ENCODE peak calls at places on chromosomes 11 and 22, in four cellular contexts. Z is foreskin keratinocyte, W is left ventricle myocardium inferior, N is K562. T is an unnamed sample. For H3K4me1, the result is how much of the 10 kb centered on the place peaks cover.

GRCh38 chr11:116357769-116358544 is 414.8 kb downstream of the BUD13 start:
- DNase-seq in Z (no peak), W (no peak), N (peak), T (no peak)

GRCh38 chr11:86671386-86672006 is 920 bp downstream of the ME3 start:
- DNase-seq in Z (no peak), W (peak), N (no peak), T (peak)

GRCh38 chr11:8068605-8069221 is 12.3 kb upstream of the TUB start:
- DNase-seq in Z (no peak), W (peak), N (peak), T (peak)

GRCh38 chr11:64602466-64603070 is 11.5 kb downstream of the SLC22A12 start:
- DNase-seq in Z (no peak), W (no peak), N (no peak), T (no peak)

GRCh38 chr22:17955611-17956379 is 68.6 kb downstream of the MICAL3 start:
- DNase-seq in Z (no peak), W (no peak), N (no peak), T (no peak)

GRCh38 chr11:120953230-120953558 is 70.7 kb upstream of the TBCEL start:
- DNase-seq in Z (no peak), W (no peak), N (no peak), T (no peak)

GRCh38 chr22:41951898-41952474 is at the start of gene SMIM45:
- DNase-seq in Z (no peak), W (no peak), N (no peak), T (no peak)

GRCh38 chr22:33841281-33842005 is 78.8 kb downstream of the LARGE1 start:
- DNase-seq in Z (no peak), W (no peak), N (no peak), T (no peak)

DNA sequence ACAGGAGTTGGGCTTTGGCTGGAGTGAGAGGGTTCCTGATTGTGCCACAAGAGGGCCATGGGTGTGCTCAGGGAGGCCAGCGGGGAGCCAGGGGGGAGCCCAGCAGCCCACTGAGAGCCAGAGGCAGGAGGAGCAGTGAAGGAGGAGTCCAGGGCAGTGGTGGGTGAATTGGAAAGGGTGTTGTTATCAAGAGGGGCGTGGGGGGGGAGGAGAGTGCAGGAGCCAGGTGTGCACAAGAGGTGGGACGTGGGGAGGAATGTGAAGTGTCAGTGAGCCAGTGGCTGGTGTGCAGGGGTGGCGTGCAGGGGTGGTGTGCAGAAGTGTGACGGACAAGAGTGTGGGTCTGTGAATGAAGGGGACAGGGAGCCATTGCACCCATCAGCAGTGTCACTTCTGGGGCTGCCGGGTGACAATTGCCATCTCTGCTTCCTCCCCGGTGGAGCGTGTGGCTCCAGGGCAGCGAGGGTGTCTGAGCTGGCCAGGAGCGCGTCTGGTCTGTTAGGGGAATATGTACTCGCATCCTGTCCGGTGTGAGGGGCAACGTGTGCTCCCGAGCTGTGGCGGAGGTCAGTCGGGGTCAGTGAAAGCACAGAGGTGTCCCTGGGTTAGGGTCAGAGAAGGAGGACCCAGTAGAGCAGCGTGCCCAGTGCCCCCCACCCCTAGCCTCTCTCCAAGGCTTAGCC is 1.7 kb downstream of the CLCF1 start:
- DNase-seq in Z (no peak), W (no peak), N (peak), T (peak)
- H3K4me1 ChIP-seq in Z (under half), W (half or more), N (half or more), T (half or more)

GRCh38 chr11:10650166-10650565 is 43.4 kb downstream of the IRAG1 start:
- DNase-seq in Z (no peak), W (no peak), N (no peak), T (no peak)
- H3K4me1 ChIP-seq in Z (under half), W (under half), N (under half), T (under half)

DNA sequence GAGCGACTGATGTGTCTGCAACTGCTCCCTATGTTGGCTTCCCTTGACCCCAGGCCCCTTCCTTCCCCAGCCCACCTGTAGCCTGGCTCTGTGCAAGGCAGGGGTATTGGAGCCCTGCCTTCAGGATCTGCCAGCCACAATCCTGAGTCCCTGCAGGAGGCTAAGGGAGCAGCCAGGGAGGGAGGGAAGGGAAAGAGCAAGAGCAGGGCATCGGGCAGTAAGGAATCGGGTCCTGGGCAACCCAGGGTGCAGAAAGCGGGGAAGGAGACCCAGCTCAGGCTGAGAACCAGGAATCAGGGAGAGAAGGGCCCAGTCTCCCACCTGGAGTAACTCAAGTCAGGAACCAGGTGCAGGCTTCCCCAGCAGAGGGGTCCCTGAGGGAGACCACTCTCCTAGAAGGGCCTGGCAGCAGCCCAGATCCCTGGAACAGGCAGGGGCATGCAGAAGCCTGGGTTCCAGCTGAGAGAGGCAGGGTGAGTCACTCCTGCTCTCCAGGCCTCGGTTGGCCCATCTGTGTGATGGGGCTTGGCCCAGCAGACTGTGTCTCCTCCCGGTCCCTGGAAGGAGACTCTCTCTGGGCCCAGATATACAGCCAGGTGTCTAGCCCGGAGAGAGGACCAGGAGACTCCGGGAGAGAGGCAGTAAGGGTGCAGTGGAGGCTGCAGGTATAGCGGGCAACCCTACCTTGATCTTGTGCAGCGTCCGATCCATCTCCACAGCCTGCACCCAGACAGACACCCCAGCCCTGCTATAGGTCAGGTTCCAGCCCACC is 13.4 kb downstream of the STARD10 start:
- DNase-seq in Z (peak), W (no peak), N (no peak), T (no peak)
- H3K4me1 ChIP-seq in Z (under half), W (half or more), N (half or more), T (under half)

DNA sequence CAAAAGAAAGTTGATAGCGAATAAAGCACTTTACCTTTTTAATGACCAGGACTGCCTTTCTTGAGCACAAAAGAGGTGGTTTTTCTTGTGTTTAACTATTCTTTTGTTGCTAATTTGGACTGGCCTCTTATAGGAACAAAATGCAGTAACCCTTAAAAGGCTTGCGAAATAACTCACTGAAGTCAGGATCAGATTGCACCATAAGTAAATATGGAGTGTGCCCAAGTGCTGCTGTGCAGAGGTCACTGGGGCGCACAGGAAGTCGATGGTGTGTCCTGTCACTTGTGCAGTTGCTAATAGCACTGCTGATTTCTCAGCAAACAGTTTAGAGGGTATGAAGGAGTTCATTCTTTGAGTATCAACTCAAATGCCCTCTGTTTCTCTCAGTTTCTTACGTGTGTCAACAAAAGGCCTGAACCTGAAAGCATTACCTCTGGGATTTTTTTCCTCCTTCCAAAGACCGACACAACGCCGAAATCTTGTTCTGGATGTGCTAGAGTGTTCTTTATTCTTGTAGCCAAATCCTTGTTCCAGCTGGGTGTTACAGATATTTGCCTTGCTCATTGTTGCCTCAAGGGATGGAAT is 71.3 kb downstream of the ATXN10 start:
- DNase-seq in Z (no peak), W (no peak), N (peak), T (no peak)
- H3K4me1 ChIP-seq in Z (under half), W (under half), N (under half), T (under half)

GRCh38 chr22:50308986-50309600 is 1.6 kb upstream of the PLXNB2 start:
- DNase-seq in Z (no peak), W (no peak), N (no peak), T (no peak)

GRCh38 chr22:50309601-50309991 is 2.1 kb upstream of the PLXNB2 start:
- DNase-seq in Z (no peak), W (no peak), N (no peak), T (no peak)

GRCh38 chr22:50307891-50308596 is 598 bp upstream of the PLXNB2 start:
- DNase-seq in Z (no peak), W (no peak), N (no peak), T (no peak)

GRCh38 chr22:50306753-50307749 is at the start of gene PLXNB2:
- DNase-seq in Z (no peak), W (peak), N (peak), T (peak)

DNA sequence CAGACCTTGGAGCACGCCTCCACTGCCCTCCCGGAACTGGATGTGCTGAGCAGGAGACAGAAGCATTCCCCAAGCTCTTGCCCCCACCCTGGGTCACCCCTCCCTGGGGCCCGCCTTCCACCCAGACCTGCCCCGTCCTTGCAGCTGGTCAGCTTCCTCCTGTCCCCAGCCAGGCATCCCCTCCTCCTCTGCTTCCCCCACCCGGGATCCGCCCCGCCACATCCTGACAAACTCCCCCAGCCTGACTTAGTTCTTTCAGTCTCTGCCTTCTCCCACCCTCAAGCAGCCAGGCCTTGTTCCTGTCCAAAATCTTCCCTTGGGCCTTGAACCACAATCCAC is 1.1 kb upstream of the PLXNB2 start:
- DNase-seq in Z (no peak), W (peak), N (peak), T (peak)
- H3K4me1 ChIP-seq in Z (under half), W (half or more), N (under half), T (under half)

GRCh38 chr22:49934891-49935557 is 16.6 kb downstream of the CRELD2 start:
- DNase-seq in Z (no peak), W (peak), N (peak), T (peak)

GRCh38 chr22:49938565-49939136 is 20.2 kb downstream of the CRELD2 start:
- DNase-seq in Z (no peak), W (no peak), N (no peak), T (no peak)

GRCh38 chr22:49937758-49938564 is 19.5 kb downstream of the CRELD2 start:
- DNase-seq in Z (no peak), W (no peak), N (no peak), T (no peak)

GRCh38 chr22:49936018-49936972 is 17.9 kb downstream of the CRELD2 start:
- DNase-seq in Z (no peak), W (peak), N (peak), T (peak)

GRCh38 chr22:49936973-49937757 is 18.7 kb downstream of the CRELD2 start:
- DNase-seq in Z (no peak), W (peak), N (no peak), T (peak)
- H3K4me1 ChIP-seq in Z (under half), W (half or more), N (under half), T (under half)

GRCh38 chr22:43114958-43115357 is 4.4 kb downstream of the BIK start:
- DNase-seq in Z (no peak), W (no peak), N (no peak), T (no peak)
- H3K4me1 ChIP-seq in Z (under half), W (under half), N (under half), T (under half)

GRCh38 chr22:49934144-49934890 is 15.9 kb downstream of the CRELD2 start:
- DNase-seq in Z (no peak), W (peak), N (peak), T (peak)

GRCh38 chr22:49931863-49932262 is 13.4 kb downstream of the CRELD2 start:
- DNase-seq in Z (no peak), W (no peak), N (no peak), T (no peak)

GRCh38 chr22:49930596-49931412 is 12.4 kb downstream of the CRELD2 start:
- DNase-seq in Z (peak), W (peak), N (peak), T (peak)

GRCh38 chr22:49933236-49933921 is 14.9 kb downstream of the CRELD2 start:
- DNase-seq in Z (no peak), W (peak), N (peak), T (no peak)

DNA sequence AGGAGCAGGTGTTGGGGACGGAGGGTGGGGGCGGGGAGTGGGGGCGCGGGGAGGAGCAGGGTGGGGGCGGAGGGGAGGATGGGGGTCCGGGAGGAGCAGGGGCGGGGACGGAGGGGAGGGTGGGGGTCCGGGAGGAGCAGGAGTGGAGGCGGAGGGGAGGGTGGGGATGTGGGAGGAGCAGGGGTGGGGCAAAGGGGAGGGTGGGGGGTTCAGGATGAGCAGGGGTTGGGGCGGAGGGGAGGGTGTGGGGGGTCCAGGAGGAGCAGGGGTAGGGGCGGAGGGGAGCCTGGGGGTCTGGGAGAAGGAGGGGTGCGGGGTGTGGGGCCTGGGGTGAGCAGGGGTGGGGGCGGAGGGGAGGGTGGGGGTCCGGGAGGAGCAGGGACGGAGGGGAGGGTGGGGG is 17.1 kb downstream of the CRELD2 start:
- DNase-seq in Z (no peak), W (no peak), N (peak), T (peak)
- H3K4me1 ChIP-seq in Z (under half), W (half or more), N (under half), T (under half)

DNA sequence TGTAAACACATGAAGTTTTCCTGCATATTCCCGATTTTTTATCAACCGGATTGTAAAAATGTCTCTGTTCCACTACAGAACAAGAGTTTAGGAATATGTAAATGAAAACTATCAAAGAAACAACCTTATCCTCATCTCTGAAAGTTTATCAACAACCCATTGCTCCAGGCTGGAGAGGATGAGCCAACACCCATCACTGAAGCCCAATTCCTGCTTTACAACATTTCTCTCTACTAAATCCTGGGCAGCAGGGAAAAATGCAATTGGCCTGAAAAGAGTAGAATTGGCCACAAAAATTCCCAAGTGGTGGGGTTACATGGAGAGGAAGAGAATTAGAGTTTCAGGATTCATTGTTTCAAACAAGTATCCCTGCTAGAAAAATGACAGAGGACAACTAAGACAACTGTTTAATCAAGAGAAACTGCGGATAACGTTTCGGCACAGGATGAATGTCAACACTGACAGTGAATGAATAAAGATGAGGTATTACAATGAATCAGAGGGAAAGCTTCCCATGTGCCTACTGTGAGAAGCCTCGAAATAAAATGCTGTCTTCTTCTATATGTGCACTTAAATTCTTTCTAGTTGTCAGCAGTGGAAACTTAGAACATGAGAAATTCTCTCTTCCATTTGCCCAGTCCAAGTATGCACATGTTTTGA is 317.3 kb upstream of the ANO3 start:
- DNase-seq in Z (peak), W (no peak), N (no peak), T (no peak)
- H3K4me1 ChIP-seq in Z (under half), W (under half), N (under half), T (under half)

GRCh38 chr11:44760917-44761545 is 34.3 kb downstream of the TSPAN18 start:
- DNase-seq in Z (peak), W (no peak), N (peak), T (peak)
- H3K4me1 ChIP-seq in Z (under half), W (half or more), N (under half), T (under half)